ENCODE peak calls at places on chromosomes 13 and 19, in six cellular contexts. One of them, this sample, is unnamed.

GRCh38 chr19:38317104-38317612 is 1.4 kb upstream of the YIF1B start:
- DNase-seq in GM23248: no peak
- DNase-seq in upper lobe of left lung: peak; percentile 58
- DNase-seq in effector memory CD4-positive, alpha-beta T cell: no peak
- DNase-seq in psoas muscle: no peak
- DNase-seq in heart right ventricle: no peak
- DNase-seq in this sample: no peak

GRCh38 chr19:13987101-13987890 is 18.8 kb downstream of the RFX1 start:
- DNase-seq in GM23248: no peak
- DNase-seq in upper lobe of left lung: peak; percentile 88
- DNase-seq in heart right ventricle: peak; percentile 51
- DNase-seq in psoas muscle: peak; percentile 92
- DNase-seq in effector memory CD4-positive, alpha-beta T cell: no peak
- DNase-seq in this sample: no peak

GRCh38 chr13:50845211-50845610 is 1.7 kb upstream of the DLEU7 start:
- DNase-seq in GM23248: no peak
- DNase-seq in upper lobe of left lung: no peak
- DNase-seq in psoas muscle: no peak
- DNase-seq in effector memory CD4-positive, alpha-beta T cell: no peak
- DNase-seq in heart right ventricle: no peak
- DNase-seq in this sample: no peak

GRCh38 chr19:21848706-21849105 is 12.7 kb upstream of the ZNF43 start:
- DNase-seq in effector memory CD4-positive, alpha-beta T cell: no peak
- DNase-seq in heart right ventricle: no peak
- DNase-seq in upper lobe of left lung: no peak
- DNase-seq in psoas muscle: no peak
- DNase-seq in GM23248: no peak
- DNase-seq in this sample: no peak

GRCh38 chr13:22758245-22758644 is 422.5 kb upstream of the SGCG start:
- DNase-seq in effector memory CD4-positive, alpha-beta T cell: no peak
- DNase-seq in upper lobe of left lung: no peak
- DNase-seq in psoas muscle: no peak
- DNase-seq in GM23248: no peak
- DNase-seq in heart right ventricle: no peak
- DNase-seq in this sample: no peak

GRCh38 chr19:1045247-1045603 is 5.3 kb downstream of the ABCA7 start:
- DNase-seq in effector memory CD4-positive, alpha-beta T cell: peak; percentile 76
- DNase-seq in upper lobe of left lung: no peak
- DNase-seq in psoas muscle: peak; percentile 64
- DNase-seq in heart right ventricle: no peak
- DNase-seq in GM23248: peak; percentile 59
- DNase-seq in this sample: peak; percentile 29

GRCh38 chr19:49801966-49802661 is 11.0 kb downstream of the FUZ start:
- DNase-seq in effector memory CD4-positive, alpha-beta T cell: no peak
- DNase-seq in upper lobe of left lung: peak; percentile 45
- DNase-seq in heart right ventricle: peak; percentile 93
- DNase-seq in psoas muscle: peak; percentile 96
- DNase-seq in GM23248: peak; percentile 92
- DNase-seq in this sample: no peak

GRCh38 chr19:46324277-46324676 is 22.6 kb upstream of the PPP5C start:
- DNase-seq in effector memory CD4-positive, alpha-beta T cell: no peak
- DNase-seq in heart right ventricle: no peak
- DNase-seq in GM23248: no peak
- DNase-seq in psoas muscle: no peak
- DNase-seq in upper lobe of left lung: no peak
- DNase-seq in this sample: no peak

GRCh38 chr19:33508941-33509614 is 12.5 kb downstream of the PEPD start:
- DNase-seq in GM23248: no peak
- DNase-seq in effector memory CD4-positive, alpha-beta T cell: no peak
- DNase-seq in heart right ventricle: no peak
- DNase-seq in psoas muscle: no peak
- DNase-seq in upper lobe of left lung: no peak
- DNase-seq in this sample: no peak

GRCh38 chr13:75049936-75050335 is 432.0 kb downstream of the TBC1D4 start:
- DNase-seq in heart right ventricle: no peak
- DNase-seq in GM23248: no peak
- DNase-seq in upper lobe of left lung: no peak
- DNase-seq in psoas muscle: no peak
- DNase-seq in effector memory CD4-positive, alpha-beta T cell: no peak
- DNase-seq in this sample: no peak

GRCh38 chr13:19589312-19589711 is 28.0 kb upstream of the TPTE2 start:
- DNase-seq in effector memory CD4-positive, alpha-beta T cell: no peak
- DNase-seq in psoas muscle: no peak
- DNase-seq in GM23248: no peak
- DNase-seq in upper lobe of left lung: no peak
- DNase-seq in heart right ventricle: no peak
- DNase-seq in this sample: no peak

GRCh38 chr13:99617474-99618255 is 116.4 kb downstream of the TM9SF2 start:
- DNase-seq in upper lobe of left lung: no peak
- DNase-seq in GM23248: peak; percentile 87
- DNase-seq in heart right ventricle: peak; percentile 38
- DNase-seq in psoas muscle: no peak
- DNase-seq in effector memory CD4-positive, alpha-beta T cell: no peak
- DNase-seq in this sample: no peak

GRCh38 chr19:10603873-10604459 is 16.9 kb upstream of the AP1M2 start:
- DNase-seq in psoas muscle: no peak
- DNase-seq in upper lobe of left lung: peak; percentile 51
- DNase-seq in GM23248: no peak
- DNase-seq in heart right ventricle: no peak
- DNase-seq in effector memory CD4-positive, alpha-beta T cell: no peak
- DNase-seq in this sample: peak; percentile 47

GRCh38 chr13:98746968-98747367 is 5.5 kb downstream of the SLC15A1 start:
- DNase-seq in GM23248: peak; percentile 75
- DNase-seq in psoas muscle: no peak
- DNase-seq in effector memory CD4-positive, alpha-beta T cell: no peak
- DNase-seq in upper lobe of left lung: no peak
- DNase-seq in heart right ventricle: no peak
- DNase-seq in this sample: no peak

GRCh38 chr13:29935309-29935981 is 85.0 kb upstream of the UBL3 start:
- DNase-seq in heart right ventricle: no peak
- DNase-seq in upper lobe of left lung: peak; percentile 48
- DNase-seq in psoas muscle: no peak
- DNase-seq in effector memory CD4-positive, alpha-beta T cell: peak; percentile 47
- DNase-seq in GM23248: no peak
- DNase-seq in this sample: peak; percentile 63

GRCh38 chr13:24232037-24232436 is 71.5 kb downstream of the SPATA13 start:
- DNase-seq in psoas muscle: no peak
- DNase-seq in effector memory CD4-positive, alpha-beta T cell: no peak
- DNase-seq in GM23248: no peak
- DNase-seq in heart right ventricle: no peak
- DNase-seq in upper lobe of left lung: no peak
- DNase-seq in this sample: no peak

GRCh38 chr19:51777570-51778460 is 16.8 kb downstream of the FPR2 start:
- DNase-seq in heart right ventricle: peak; percentile 78
- DNase-seq in GM23248: peak; percentile 85
- DNase-seq in effector memory CD4-positive, alpha-beta T cell: no peak
- DNase-seq in upper lobe of left lung: peak; percentile 79
- DNase-seq in psoas muscle: peak; percentile 68
- DNase-seq in this sample: peak; percentile 51

GRCh38 chr13:44354322-44354721 is 19.3 kb upstream of the SERP2 start:
- DNase-seq in heart right ventricle: no peak
- DNase-seq in GM23248: no peak
- DNase-seq in upper lobe of left lung: no peak
- DNase-seq in effector memory CD4-positive, alpha-beta T cell: no peak
- DNase-seq in psoas muscle: no peak
- DNase-seq in this sample: no peak

GRCh38 chr19:38556521-38557174 is 61.1 kb downstream of the MAP4K1 start:
- DNase-seq in upper lobe of left lung: no peak
- DNase-seq in GM23248: peak; percentile 30
- DNase-seq in effector memory CD4-positive, alpha-beta T cell: no peak
- DNase-seq in psoas muscle: peak; percentile 12
- DNase-seq in heart right ventricle: no peak
- DNase-seq in this sample: no peak

GRCh38 chr19:37009871-37010270 is 68.4 kb upstream of the ZNF420 start:
- DNase-seq in GM23248: no peak
- DNase-seq in heart right ventricle: no peak
- DNase-seq in psoas muscle: no peak
- DNase-seq in upper lobe of left lung: no peak
- DNase-seq in effector memory CD4-positive, alpha-beta T cell: no peak
- DNase-seq in this sample: no peak

GRCh38 chr19:37012093-37012745 is 66.0 kb upstream of the ZNF420 start:
- DNase-seq in heart right ventricle: no peak
- DNase-seq in effector memory CD4-positive, alpha-beta T cell: no peak
- DNase-seq in upper lobe of left lung: no peak
- DNase-seq in GM23248: no peak
- DNase-seq in psoas muscle: no peak
- DNase-seq in this sample: no peak

DNA sequence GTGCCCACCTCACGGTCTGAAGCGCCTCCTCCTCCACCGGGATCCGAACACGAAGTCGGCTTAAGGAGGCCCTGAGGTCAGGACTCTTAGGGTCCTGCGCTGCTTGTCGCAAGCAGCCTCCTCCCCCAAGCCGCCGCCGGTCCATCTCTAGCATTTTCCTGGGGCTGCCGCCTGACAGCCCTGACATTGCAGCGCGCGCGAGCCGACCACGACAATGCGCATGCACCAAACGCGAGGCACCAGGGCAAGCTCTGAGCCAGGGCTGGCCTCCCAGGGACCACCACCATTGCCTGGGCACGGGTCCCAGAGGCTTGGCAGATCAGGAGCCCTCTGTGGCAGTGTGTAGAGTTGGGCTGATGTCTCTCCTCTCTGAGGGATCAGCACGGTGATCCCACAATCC is 63.8 kb upstream of the ZNF420 start:
- DNase-seq in heart right ventricle: no peak
- DNase-seq in upper lobe of left lung: no peak
- DNase-seq in psoas muscle: no peak
- DNase-seq in effector memory CD4-positive, alpha-beta T cell: no peak
- DNase-seq in GM23248: no peak
- DNase-seq in this sample: no peak
- H3K9me3 ChIP-seq in heart right ventricle: peaks cover 100% of the 10 kb centered on the region
- H3K9me3 ChIP-seq in upper lobe of left lung: peaks cover 57% of the 10 kb centered on the region
- H3K9me3 ChIP-seq in psoas muscle: peaks cover 24% of the 10 kb centered on the region
- H3K9me3 ChIP-seq in effector memory CD4-positive, alpha-beta T cell: peaks cover 27% of the 10 kb centered on the region
- H3K9me3 ChIP-seq in GM23248: no peaks in the 10 kb centered on the region
- H3K9me3 ChIP-seq in this sample: no peaks in the 10 kb centered on the region

DNA sequence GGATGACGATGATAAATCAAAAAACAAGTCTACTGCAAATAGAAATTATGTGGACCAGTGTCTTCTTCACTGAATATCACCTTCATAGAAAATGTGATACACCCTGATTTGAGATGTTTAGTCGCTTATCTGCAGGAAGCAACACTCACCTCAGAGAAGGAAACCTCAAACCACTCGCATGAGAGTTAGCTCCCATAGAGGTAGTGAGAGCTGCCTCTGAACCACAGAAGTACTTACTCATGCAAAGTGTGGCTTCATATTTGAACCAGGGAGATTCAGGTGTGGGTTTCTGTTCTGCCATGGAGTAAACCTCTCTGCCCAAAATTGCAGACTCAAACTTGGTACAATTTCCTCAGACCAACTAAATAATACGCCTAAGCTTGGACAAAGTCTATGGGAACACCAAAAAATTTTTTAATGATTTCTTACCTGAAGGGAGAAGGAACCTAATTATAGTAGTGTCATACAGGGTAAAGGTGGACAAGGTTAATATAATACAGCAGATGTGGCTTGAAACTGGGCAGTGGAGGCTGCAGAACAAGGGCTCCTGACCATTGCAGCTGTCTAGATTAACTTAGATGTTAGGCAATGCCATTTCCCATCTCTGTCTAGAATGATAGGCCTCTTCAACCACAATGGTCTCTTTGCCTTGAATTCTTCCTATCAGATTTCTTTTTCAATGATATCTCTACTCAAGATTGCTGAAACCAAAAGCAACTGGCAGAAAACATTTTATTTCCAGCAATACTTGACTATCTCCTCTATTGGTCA is 29.6 kb upstream of the RCBTB2 start:
- DNase-seq in psoas muscle: no peak
- DNase-seq in upper lobe of left lung: peak; percentile 48
- DNase-seq in GM23248: no peak
- DNase-seq in effector memory CD4-positive, alpha-beta T cell: peak; percentile 52
- DNase-seq in heart right ventricle: no peak
- DNase-seq in this sample: peak; percentile 72
- H3K4me3 ChIP-seq in psoas muscle: no peak overlapping the region
- H3K4me3 ChIP-seq in upper lobe of left lung: no peak overlapping the region
- H3K4me3 ChIP-seq in GM23248: no peak overlapping the region
- H3K4me3 ChIP-seq in effector memory CD4-positive, alpha-beta T cell: peak overlapping the region; percentile 1
- H3K4me3 ChIP-seq in heart right ventricle: no peak overlapping the region
- H3K4me3 ChIP-seq in this sample: no peak overlapping the region

GRCh38 chr13:112757759-112758086 is 67.9 kb downstream of the ATP11A start:
- DNase-seq in heart right ventricle: no peak
- DNase-seq in psoas muscle: peak; percentile 32
- DNase-seq in GM23248: no peak
- DNase-seq in effector memory CD4-positive, alpha-beta T cell: no peak
- DNase-seq in upper lobe of left lung: peak; percentile 18
- DNase-seq in this sample: no peak

GRCh38 chr13:112760931-112761330 is 71.1 kb downstream of the ATP11A start:
- DNase-seq in psoas muscle: no peak
- DNase-seq in heart right ventricle: no peak
- DNase-seq in GM23248: no peak
- DNase-seq in effector memory CD4-positive, alpha-beta T cell: no peak
- DNase-seq in upper lobe of left lung: no peak
- DNase-seq in this sample: no peak

GRCh38 chr13:112759053-112759452 is 69.2 kb downstream of the ATP11A start:
- DNase-seq in psoas muscle: peak; percentile 27
- DNase-seq in upper lobe of left lung: no peak
- DNase-seq in heart right ventricle: no peak
- DNase-seq in GM23248: no peak
- DNase-seq in effector memory CD4-positive, alpha-beta T cell: no peak
- DNase-seq in this sample: no peak

GRCh38 chr13:112760440-112760839 is 70.6 kb downstream of the ATP11A start:
- DNase-seq in upper lobe of left lung: no peak
- DNase-seq in GM23248: peak; percentile 56
- DNase-seq in heart right ventricle: no peak
- DNase-seq in effector memory CD4-positive, alpha-beta T cell: no peak
- DNase-seq in psoas muscle: no peak
- DNase-seq in this sample: no peak

GRCh38 chr13:112759834-112760233 is 70.0 kb downstream of the ATP11A start:
- DNase-seq in heart right ventricle: no peak
- DNase-seq in GM23248: no peak
- DNase-seq in effector memory CD4-positive, alpha-beta T cell: no peak
- DNase-seq in psoas muscle: no peak
- DNase-seq in upper lobe of left lung: no peak
- DNase-seq in this sample: no peak
- H3K9me3 ChIP-seq in heart right ventricle: peaks cover 4% of the 10 kb centered on the region
- H3K9me3 ChIP-seq in GM23248: no peaks in the 10 kb centered on the region
- H3K9me3 ChIP-seq in effector memory CD4-positive, alpha-beta T cell: no peaks in the 10 kb centered on the region
- H3K9me3 ChIP-seq in psoas muscle: no peaks in the 10 kb centered on the region
- H3K9me3 ChIP-seq in upper lobe of left lung: no peaks in the 10 kb centered on the region
- H3K9me3 ChIP-seq in this sample: no peaks in the 10 kb centered on the region

GRCh38 chr13:41013834-41014233 is 5.3 kb downstream of the ELF1 start:
- DNase-seq in heart right ventricle: no peak
- DNase-seq in upper lobe of left lung: no peak
- DNase-seq in GM23248: no peak
- DNase-seq in effector memory CD4-positive, alpha-beta T cell: no peak
- DNase-seq in psoas muscle: no peak
- DNase-seq in this sample: no peak

GRCh38 chr13:41017153-41017552 is 2.0 kb downstream of the ELF1 start:
- DNase-seq in GM23248: no peak
- DNase-seq in psoas muscle: no peak
- DNase-seq in upper lobe of left lung: peak; percentile 79
- DNase-seq in heart right ventricle: no peak
- DNase-seq in effector memory CD4-positive, alpha-beta T cell: peak; percentile 4
- DNase-seq in this sample: no peak

GRCh38 chr13:41017744-41018582 is 1.2 kb downstream of the ELF1 start:
- DNase-seq in heart right ventricle: no peak
- DNase-seq in upper lobe of left lung: no peak
- DNase-seq in psoas muscle: no peak
- DNase-seq in GM23248: no peak
- DNase-seq in effector memory CD4-positive, alpha-beta T cell: no peak
- DNase-seq in this sample: no peak

GRCh38 chr13:41018583-41018909 is 570 bp downstream of the ELF1 start:
- DNase-seq in effector memory CD4-positive, alpha-beta T cell: no peak
- DNase-seq in heart right ventricle: no peak
- DNase-seq in psoas muscle: no peak
- DNase-seq in GM23248: no peak
- DNase-seq in upper lobe of left lung: no peak
- DNase-seq in this sample: no peak

GRCh38 chr13:41015920-41016319 is 3.2 kb downstream of the ELF1 start:
- DNase-seq in effector memory CD4-positive, alpha-beta T cell: no peak
- DNase-seq in heart right ventricle: no peak
- DNase-seq in GM23248: no peak
- DNase-seq in upper lobe of left lung: no peak
- DNase-seq in psoas muscle: no peak
- DNase-seq in this sample: no peak
- H3K4me3 ChIP-seq in effector memory CD4-positive, alpha-beta T cell: peak overlapping the region; percentile 43
- H3K4me3 ChIP-seq in heart right ventricle: no peak overlapping the region
- H3K4me3 ChIP-seq in GM23248: no peak overlapping the region
- H3K4me3 ChIP-seq in upper lobe of left lung: peak overlapping the region; percentile 24
- H3K4me3 ChIP-seq in psoas muscle: no peak overlapping the region
- H3K4me3 ChIP-seq in this sample: peak overlapping the region; percentile 41